ENCODE peak calls at places on chromosome 17, in ten cellular contexts. One of them, this sample, is unnamed.

GRCh38 chr17:18184143-18185007 is 747 bp downstream of the ALKBH5 start:
- DNase-seq in naive thymus-derived CD8-positive, alpha-beta T cell: peak; percentile 75
- DNase-seq in posterior cingulate gyrus: peak; percentile 32
- DNase-seq in kidney epithelial cell: no peak
- DNase-seq in head of caudate nucleus: peak; percentile 66
- DNase-seq in activated CD4-positive, alpha-beta T cell treated with anti-CD3 and anti-CD28 coated beads, Interleukin-2, amount 50 U/mL, for 24 hours: peak; percentile 48
- DNase-seq in dermis blood vessel endothelial cell: peak; percentile 53
- DNase-seq in PC-3: peak; percentile 20
- DNase-seq in C1 segment of cervical spinal cord: no peak
- DNase-seq in CD4-positive, alpha-beta memory T cell: peak; percentile 80
- DNase-seq in this sample: peak; percentile 78

GRCh38 chr17:55727275-55727674 is 4.6 kb upstream of the TMEM100 start:
- DNase-seq in naive thymus-derived CD8-positive, alpha-beta T cell: no peak
- DNase-seq in CD4-positive, alpha-beta memory T cell: no peak
- DNase-seq in posterior cingulate gyrus: no peak
- DNase-seq in C1 segment of cervical spinal cord: no peak
- DNase-seq in kidney epithelial cell: no peak
- DNase-seq in dermis blood vessel endothelial cell: no peak
- DNase-seq in PC-3: no peak
- DNase-seq in head of caudate nucleus: no peak
- DNase-seq in activated CD4-positive, alpha-beta T cell treated with anti-CD3 and anti-CD28 coated beads, Interleukin-2, amount 50 U/mL, for 24 hours: no peak
- DNase-seq in this sample: no peak

GRCh38 chr17:17025621-17026020 is 16.6 kb upstream of the MPRIP start:
- DNase-seq in naive thymus-derived CD8-positive, alpha-beta T cell: no peak
- DNase-seq in activated CD4-positive, alpha-beta T cell treated with anti-CD3 and anti-CD28 coated beads, Interleukin-2, amount 50 U/mL, for 24 hours: no peak
- DNase-seq in PC-3: no peak
- DNase-seq in CD4-positive, alpha-beta memory T cell: no peak
- DNase-seq in head of caudate nucleus: no peak
- DNase-seq in kidney epithelial cell: no peak
- DNase-seq in C1 segment of cervical spinal cord: no peak
- DNase-seq in dermis blood vessel endothelial cell: no peak
- DNase-seq in posterior cingulate gyrus: no peak
- DNase-seq in this sample: no peak

GRCh38 chr17:50909765-50910661 is 43.9 kb upstream of the TOB1 start:
- DNase-seq in posterior cingulate gyrus: no peak
- DNase-seq in PC-3: no peak
- DNase-seq in C1 segment of cervical spinal cord: no peak
- DNase-seq in kidney epithelial cell: no peak
- DNase-seq in dermis blood vessel endothelial cell: no peak
- DNase-seq in naive thymus-derived CD8-positive, alpha-beta T cell: peak; percentile 86
- DNase-seq in activated CD4-positive, alpha-beta T cell treated with anti-CD3 and anti-CD28 coated beads, Interleukin-2, amount 50 U/mL, for 24 hours: peak; percentile 24
- DNase-seq in head of caudate nucleus: no peak
- DNase-seq in CD4-positive, alpha-beta memory T cell: peak; percentile 82
- DNase-seq in this sample: peak; percentile 73

GRCh38 chr17:2935622-2936021 is 127.8 kb downstream of the OR1D5 start:
- DNase-seq in naive thymus-derived CD8-positive, alpha-beta T cell: no peak
- DNase-seq in activated CD4-positive, alpha-beta T cell treated with anti-CD3 and anti-CD28 coated beads, Interleukin-2, amount 50 U/mL, for 24 hours: no peak
- DNase-seq in kidney epithelial cell: no peak
- DNase-seq in C1 segment of cervical spinal cord: no peak
- DNase-seq in PC-3: no peak
- DNase-seq in CD4-positive, alpha-beta memory T cell: no peak
- DNase-seq in posterior cingulate gyrus: no peak
- DNase-seq in dermis blood vessel endothelial cell: no peak
- DNase-seq in head of caudate nucleus: no peak
- DNase-seq in this sample: no peak

GRCh38 chr17:4710693-4711634 is 532 bp downstream of the ARRB2 start:
- DNase-seq in C1 segment of cervical spinal cord: peak; percentile 64
- DNase-seq in PC-3: no peak
- DNase-seq in head of caudate nucleus: no peak
- DNase-seq in posterior cingulate gyrus: no peak
- DNase-seq in activated CD4-positive, alpha-beta T cell treated with anti-CD3 and anti-CD28 coated beads, Interleukin-2, amount 50 U/mL, for 24 hours: no peak
- DNase-seq in naive thymus-derived CD8-positive, alpha-beta T cell: peak; percentile 63
- DNase-seq in dermis blood vessel endothelial cell: no peak
- DNase-seq in kidney epithelial cell: no peak
- DNase-seq in CD4-positive, alpha-beta memory T cell: peak; percentile 49
- DNase-seq in this sample: peak; percentile 47

GRCh38 chr17:6413073-6413472 is 21.8 kb downstream of the AIPL1 start:
- DNase-seq in posterior cingulate gyrus: no peak
- DNase-seq in PC-3: peak; percentile 73
- DNase-seq in naive thymus-derived CD8-positive, alpha-beta T cell: no peak
- DNase-seq in head of caudate nucleus: peak; percentile 16
- DNase-seq in kidney epithelial cell: no peak
- DNase-seq in CD4-positive, alpha-beta memory T cell: peak; percentile 17
- DNase-seq in activated CD4-positive, alpha-beta T cell treated with anti-CD3 and anti-CD28 coated beads, Interleukin-2, amount 50 U/mL, for 24 hours: no peak
- DNase-seq in dermis blood vessel endothelial cell: peak; percentile 77
- DNase-seq in C1 segment of cervical spinal cord: no peak
- DNase-seq in this sample: no peak

GRCh38 chr17:82301916-82302497 is 15.4 kb downstream of the CD7 start:
- DNase-seq in CD4-positive, alpha-beta memory T cell: peak; percentile 58
- DNase-seq in dermis blood vessel endothelial cell: no peak
- DNase-seq in naive thymus-derived CD8-positive, alpha-beta T cell: peak; percentile 63
- DNase-seq in head of caudate nucleus: no peak
- DNase-seq in posterior cingulate gyrus: no peak
- DNase-seq in PC-3: no peak
- DNase-seq in activated CD4-positive, alpha-beta T cell treated with anti-CD3 and anti-CD28 coated beads, Interleukin-2, amount 50 U/mL, for 24 hours: no peak
- DNase-seq in kidney epithelial cell: no peak
- DNase-seq in C1 segment of cervical spinal cord: no peak
- DNase-seq in this sample: peak; percentile 65

GRCh38 chr17:77824102-77824779 is 134.3 kb upstream of the TNRC6C start:
- DNase-seq in dermis blood vessel endothelial cell: no peak
- DNase-seq in posterior cingulate gyrus: no peak
- DNase-seq in PC-3: no peak
- DNase-seq in naive thymus-derived CD8-positive, alpha-beta T cell: no peak
- DNase-seq in kidney epithelial cell: no peak
- DNase-seq in C1 segment of cervical spinal cord: no peak
- DNase-seq in activated CD4-positive, alpha-beta T cell treated with anti-CD3 and anti-CD28 coated beads, Interleukin-2, amount 50 U/mL, for 24 hours: no peak
- DNase-seq in CD4-positive, alpha-beta memory T cell: no peak
- DNase-seq in head of caudate nucleus: no peak
- DNase-seq in this sample: no peak

GRCh38 chr17:72539981-72540897 is 419.4 kb downstream of the SOX9 start:
- DNase-seq in naive thymus-derived CD8-positive, alpha-beta T cell: peak; percentile 43
- DNase-seq in kidney epithelial cell: no peak
- DNase-seq in posterior cingulate gyrus: peak; percentile 70
- DNase-seq in C1 segment of cervical spinal cord: peak; percentile 78
- DNase-seq in CD4-positive, alpha-beta memory T cell: peak; percentile 46
- DNase-seq in head of caudate nucleus: peak; percentile 60
- DNase-seq in dermis blood vessel endothelial cell: peak; percentile 67
- DNase-seq in activated CD4-positive, alpha-beta T cell treated with anti-CD3 and anti-CD28 coated beads, Interleukin-2, amount 50 U/mL, for 24 hours: peak; percentile 54
- DNase-seq in PC-3: peak; percentile 90
- DNase-seq in this sample: peak; percentile 63

GRCh38 chr17:36597229-36597628 is 4.2 kb upstream of the MRM1 start:
- DNase-seq in CD4-positive, alpha-beta memory T cell: no peak
- DNase-seq in kidney epithelial cell: no peak
- DNase-seq in head of caudate nucleus: no peak
- DNase-seq in activated CD4-positive, alpha-beta T cell treated with anti-CD3 and anti-CD28 coated beads, Interleukin-2, amount 50 U/mL, for 24 hours: no peak
- DNase-seq in C1 segment of cervical spinal cord: no peak
- DNase-seq in naive thymus-derived CD8-positive, alpha-beta T cell: no peak
- DNase-seq in PC-3: no peak
- DNase-seq in posterior cingulate gyrus: no peak
- DNase-seq in dermis blood vessel endothelial cell: no peak
- DNase-seq in this sample: no peak

GRCh38 chr17:78364436-78365281 is 4.8 kb upstream of the SOCS3 start:
- DNase-seq in PC-3: no peak
- DNase-seq in kidney epithelial cell: no peak
- DNase-seq in dermis blood vessel endothelial cell: no peak
- DNase-seq in head of caudate nucleus: no peak
- DNase-seq in naive thymus-derived CD8-positive, alpha-beta T cell: no peak
- DNase-seq in posterior cingulate gyrus: no peak
- DNase-seq in C1 segment of cervical spinal cord: no peak
- DNase-seq in CD4-positive, alpha-beta memory T cell: no peak
- DNase-seq in activated CD4-positive, alpha-beta T cell treated with anti-CD3 and anti-CD28 coated beads, Interleukin-2, amount 50 U/mL, for 24 hours: no peak
- DNase-seq in this sample: peak; percentile 25

GRCh38 chr17:48624544-48625501 is 1.3 kb downstream of the HOXB9 start:
- DNase-seq in naive thymus-derived CD8-positive, alpha-beta T cell: no peak
- DNase-seq in kidney epithelial cell: no peak
- DNase-seq in head of caudate nucleus: no peak
- DNase-seq in dermis blood vessel endothelial cell: peak; percentile 60
- DNase-seq in C1 segment of cervical spinal cord: no peak
- DNase-seq in activated CD4-positive, alpha-beta T cell treated with anti-CD3 and anti-CD28 coated beads, Interleukin-2, amount 50 U/mL, for 24 hours: no peak
- DNase-seq in CD4-positive, alpha-beta memory T cell: no peak
- DNase-seq in posterior cingulate gyrus: no peak
- DNase-seq in PC-3: peak; percentile 57
- DNase-seq in this sample: peak; percentile 37

GRCh38 chr17:79919164-79919585 is 79.9 kb upstream of the CBX4 start:
- DNase-seq in C1 segment of cervical spinal cord: peak; percentile 88
- DNase-seq in kidney epithelial cell: peak; percentile 23
- DNase-seq in naive thymus-derived CD8-positive, alpha-beta T cell: no peak
- DNase-seq in CD4-positive, alpha-beta memory T cell: no peak
- DNase-seq in PC-3: peak; percentile 95
- DNase-seq in head of caudate nucleus: peak; percentile 94
- DNase-seq in activated CD4-positive, alpha-beta T cell treated with anti-CD3 and anti-CD28 coated beads, Interleukin-2, amount 50 U/mL, for 24 hours: no peak
- DNase-seq in posterior cingulate gyrus: peak; percentile 87
- DNase-seq in dermis blood vessel endothelial cell: peak; percentile 50
- DNase-seq in this sample: no peak

GRCh38 chr17:58091024-58091567 is 7.9 kb downstream of the DYNLL2 start:
- DNase-seq in kidney epithelial cell: no peak
- DNase-seq in posterior cingulate gyrus: no peak
- DNase-seq in C1 segment of cervical spinal cord: no peak
- DNase-seq in PC-3: no peak
- DNase-seq in activated CD4-positive, alpha-beta T cell treated with anti-CD3 and anti-CD28 coated beads, Interleukin-2, amount 50 U/mL, for 24 hours: no peak
- DNase-seq in naive thymus-derived CD8-positive, alpha-beta T cell: no peak
- DNase-seq in dermis blood vessel endothelial cell: no peak
- DNase-seq in CD4-positive, alpha-beta memory T cell: no peak
- DNase-seq in head of caudate nucleus: no peak
- DNase-seq in this sample: no peak

GRCh38 chr17:76417499-76418143 is 33.2 kb downstream of the SPHK1 start:
- DNase-seq in head of caudate nucleus: no peak
- DNase-seq in posterior cingulate gyrus: no peak
- DNase-seq in CD4-positive, alpha-beta memory T cell: no peak
- DNase-seq in kidney epithelial cell: no peak
- DNase-seq in naive thymus-derived CD8-positive, alpha-beta T cell: no peak
- DNase-seq in activated CD4-positive, alpha-beta T cell treated with anti-CD3 and anti-CD28 coated beads, Interleukin-2, amount 50 U/mL, for 24 hours: no peak
- DNase-seq in PC-3: no peak
- DNase-seq in C1 segment of cervical spinal cord: no peak
- DNase-seq in dermis blood vessel endothelial cell: peak; percentile 29
- DNase-seq in this sample: no peak

GRCh38 chr17:80198144-80198661 is 21.9 kb downstream of the SGSH start:
- DNase-seq in head of caudate nucleus: no peak
- DNase-seq in CD4-positive, alpha-beta memory T cell: no peak
- DNase-seq in naive thymus-derived CD8-positive, alpha-beta T cell: no peak
- DNase-seq in posterior cingulate gyrus: no peak
- DNase-seq in activated CD4-positive, alpha-beta T cell treated with anti-CD3 and anti-CD28 coated beads, Interleukin-2, amount 50 U/mL, for 24 hours: no peak
- DNase-seq in PC-3: no peak
- DNase-seq in kidney epithelial cell: no peak
- DNase-seq in dermis blood vessel endothelial cell: no peak
- DNase-seq in C1 segment of cervical spinal cord: no peak
- DNase-seq in this sample: no peak

GRCh38 chr17:21376835-21377690 is 906 bp downstream of the KCNJ12 start:
- DNase-seq in head of caudate nucleus: no peak
- DNase-seq in activated CD4-positive, alpha-beta T cell treated with anti-CD3 and anti-CD28 coated beads, Interleukin-2, amount 50 U/mL, for 24 hours: no peak
- DNase-seq in kidney epithelial cell: no peak
- DNase-seq in PC-3: peak; percentile 43
- DNase-seq in C1 segment of cervical spinal cord: no peak
- DNase-seq in naive thymus-derived CD8-positive, alpha-beta T cell: no peak
- DNase-seq in posterior cingulate gyrus: no peak
- DNase-seq in dermis blood vessel endothelial cell: peak; percentile 34
- DNase-seq in CD4-positive, alpha-beta memory T cell: no peak
- DNase-seq in this sample: no peak

GRCh38 chr17:75390982-75391381 is 14.5 kb downstream of the GRB2 start:
- DNase-seq in PC-3: no peak
- DNase-seq in dermis blood vessel endothelial cell: peak; percentile 44
- DNase-seq in head of caudate nucleus: no peak
- DNase-seq in activated CD4-positive, alpha-beta T cell treated with anti-CD3 and anti-CD28 coated beads, Interleukin-2, amount 50 U/mL, for 24 hours: no peak
- DNase-seq in C1 segment of cervical spinal cord: no peak
- DNase-seq in posterior cingulate gyrus: no peak
- DNase-seq in kidney epithelial cell: no peak
- DNase-seq in CD4-positive, alpha-beta memory T cell: no peak
- DNase-seq in naive thymus-derived CD8-positive, alpha-beta T cell: no peak
- DNase-seq in this sample: no peak

GRCh38 chr17:78355701-78356100 is 4.2 kb downstream of the SOCS3 start:
- DNase-seq in dermis blood vessel endothelial cell: no peak
- DNase-seq in posterior cingulate gyrus: no peak
- DNase-seq in activated CD4-positive, alpha-beta T cell treated with anti-CD3 and anti-CD28 coated beads, Interleukin-2, amount 50 U/mL, for 24 hours: no peak
- DNase-seq in C1 segment of cervical spinal cord: no peak
- DNase-seq in head of caudate nucleus: no peak
- DNase-seq in PC-3: no peak
- DNase-seq in CD4-positive, alpha-beta memory T cell: no peak
- DNase-seq in naive thymus-derived CD8-positive, alpha-beta T cell: peak; percentile 11
- DNase-seq in kidney epithelial cell: no peak
- DNase-seq in this sample: no peak

GRCh38 chr17:15744885-15745284 is 12.8 kb downstream of the TBC1D26 start:
- DNase-seq in head of caudate nucleus: no peak
- DNase-seq in kidney epithelial cell: peak; percentile 10
- DNase-seq in naive thymus-derived CD8-positive, alpha-beta T cell: no peak
- DNase-seq in PC-3: no peak
- DNase-seq in CD4-positive, alpha-beta memory T cell: no peak
- DNase-seq in dermis blood vessel endothelial cell: no peak
- DNase-seq in posterior cingulate gyrus: no peak
- DNase-seq in activated CD4-positive, alpha-beta T cell treated with anti-CD3 and anti-CD28 coated beads, Interleukin-2, amount 50 U/mL, for 24 hours: no peak
- DNase-seq in C1 segment of cervical spinal cord: no peak
- DNase-seq in this sample: no peak

GRCh38 chr17:71764507-71764906 is 356.3 kb upstream of the SOX9 start:
- DNase-seq in posterior cingulate gyrus: no peak
- DNase-seq in head of caudate nucleus: no peak
- DNase-seq in kidney epithelial cell: no peak
- DNase-seq in PC-3: peak; percentile 53
- DNase-seq in C1 segment of cervical spinal cord: no peak
- DNase-seq in CD4-positive, alpha-beta memory T cell: no peak
- DNase-seq in activated CD4-positive, alpha-beta T cell treated with anti-CD3 and anti-CD28 coated beads, Interleukin-2, amount 50 U/mL, for 24 hours: no peak
- DNase-seq in dermis blood vessel endothelial cell: no peak
- DNase-seq in naive thymus-derived CD8-positive, alpha-beta T cell: no peak
- DNase-seq in this sample: no peak

GRCh38 chr17:18004345-18004744 is 31.7 kb downstream of the DRC3 start:
- DNase-seq in dermis blood vessel endothelial cell: no peak
- DNase-seq in posterior cingulate gyrus: no peak
- DNase-seq in kidney epithelial cell: no peak
- DNase-seq in PC-3: peak; percentile 43
- DNase-seq in C1 segment of cervical spinal cord: no peak
- DNase-seq in naive thymus-derived CD8-positive, alpha-beta T cell: no peak
- DNase-seq in CD4-positive, alpha-beta memory T cell: no peak
- DNase-seq in head of caudate nucleus: no peak
- DNase-seq in activated CD4-positive, alpha-beta T cell treated with anti-CD3 and anti-CD28 coated beads, Interleukin-2, amount 50 U/mL, for 24 hours: no peak
- DNase-seq in this sample: no peak

GRCh38 chr17:50660042-50660886 is 25.6 kb downstream of the ABCC3 start:
- DNase-seq in dermis blood vessel endothelial cell: peak; percentile 36
- DNase-seq in head of caudate nucleus: no peak
- DNase-seq in PC-3: peak; percentile 70
- DNase-seq in kidney epithelial cell: no peak
- DNase-seq in C1 segment of cervical spinal cord: no peak
- DNase-seq in activated CD4-positive, alpha-beta T cell treated with anti-CD3 and anti-CD28 coated beads, Interleukin-2, amount 50 U/mL, for 24 hours: no peak
- DNase-seq in naive thymus-derived CD8-positive, alpha-beta T cell: no peak
- DNase-seq in posterior cingulate gyrus: no peak
- DNase-seq in CD4-positive, alpha-beta memory T cell: no peak
- DNase-seq in this sample: no peak

GRCh38 chr17:45584092-45585036 is 93.8 kb upstream of the PLEKHM1 start:
- DNase-seq in head of caudate nucleus: peak; percentile 79
- DNase-seq in activated CD4-positive, alpha-beta T cell treated with anti-CD3 and anti-CD28 coated beads, Interleukin-2, amount 50 U/mL, for 24 hours: peak; percentile 57
- DNase-seq in posterior cingulate gyrus: peak; percentile 24
- DNase-seq in kidney epithelial cell: no peak
- DNase-seq in dermis blood vessel endothelial cell: peak; percentile 66
- DNase-seq in CD4-positive, alpha-beta memory T cell: peak; percentile 82
- DNase-seq in C1 segment of cervical spinal cord: no peak
- DNase-seq in PC-3: peak; percentile 91
- DNase-seq in naive thymus-derived CD8-positive, alpha-beta T cell: peak; percentile 74
- DNase-seq in this sample: peak; percentile 77

GRCh38 chr17:7014995-7015586 is 2.7 kb downstream of the RNASEK start:
- DNase-seq in C1 segment of cervical spinal cord: no peak
- DNase-seq in CD4-positive, alpha-beta memory T cell: peak; percentile 91
- DNase-seq in naive thymus-derived CD8-positive, alpha-beta T cell: peak; percentile 76
- DNase-seq in head of caudate nucleus: no peak
- DNase-seq in PC-3: no peak
- DNase-seq in kidney epithelial cell: no peak
- DNase-seq in posterior cingulate gyrus: no peak
- DNase-seq in activated CD4-positive, alpha-beta T cell treated with anti-CD3 and anti-CD28 coated beads, Interleukin-2, amount 50 U/mL, for 24 hours: peak; percentile 38
- DNase-seq in dermis blood vessel endothelial cell: peak; percentile 60
- DNase-seq in this sample: peak; percentile 82

GRCh38 chr17:72462814-72463213 is 342.0 kb downstream of the SOX9 start:
- DNase-seq in posterior cingulate gyrus: no peak
- DNase-seq in dermis blood vessel endothelial cell: no peak
- DNase-seq in naive thymus-derived CD8-positive, alpha-beta T cell: no peak
- DNase-seq in PC-3: peak; percentile 85
- DNase-seq in kidney epithelial cell: no peak
- DNase-seq in activated CD4-positive, alpha-beta T cell treated with anti-CD3 and anti-CD28 coated beads, Interleukin-2, amount 50 U/mL, for 24 hours: no peak
- DNase-seq in head of caudate nucleus: no peak
- DNase-seq in CD4-positive, alpha-beta memory T cell: no peak
- DNase-seq in C1 segment of cervical spinal cord: no peak
- DNase-seq in this sample: no peak

GRCh38 chr17:38538906-38539305 is 66.8 kb downstream of the SRCIN1 start:
- DNase-seq in CD4-positive, alpha-beta memory T cell: no peak
- DNase-seq in dermis blood vessel endothelial cell: no peak
- DNase-seq in PC-3: peak; percentile 3
- DNase-seq in head of caudate nucleus: no peak
- DNase-seq in C1 segment of cervical spinal cord: no peak
- DNase-seq in kidney epithelial cell: no peak
- DNase-seq in naive thymus-derived CD8-positive, alpha-beta T cell: no peak
- DNase-seq in posterior cingulate gyrus: no peak
- DNase-seq in activated CD4-positive, alpha-beta T cell treated with anti-CD3 and anti-CD28 coated beads, Interleukin-2, amount 50 U/mL, for 24 hours: no peak
- DNase-seq in this sample: no peak